ENCODE peak calls at places on chromosomes 11 and 22, in six cellular contexts. S is A549, L is sigmoid colon, V is SK-N-SH, U is tibial nerve, W is stomach. D is an unnamed sample.

GRCh38 chr11:68806931-68807844 is 34.5 kb downstream of the CPT1A start:
- DNase-seq in S (no peak), W (no peak), U (no peak), L (no peak), V (no peak), D (no peak)

GRCh38 chr11:19938051-19938856 is 222.0 kb downstream of the DBX1 start:
- DNase-seq in L (no peak), W (peak; percentile 53), V (peak; percentile 77), U (no peak), S (peak; percentile 69), D (peak; percentile 49)

GRCh38 chr22:24694971-24695928 is 79.3 kb downstream of the PIWIL3 start:
- DNase-seq in W (no peak), V (no peak), L (no peak), S (no peak), U (no peak), D (peak; percentile 48)

GRCh38 chr11:77815459-77815858 is 5.1 kb downstream of the RSF1 start:
- DNase-seq in S (no peak), L (no peak), V (no peak), W (no peak), U (no peak), D (no peak)

GRCh38 chr11:71112990-71113389 is 139.4 kb downstream of the SHANK2 start:
- DNase-seq in U (no peak), L (no peak), V (no peak), W (no peak), S (no peak), D (no peak)

GRCh38 chr22:50302564-50302963 is 4.9 kb downstream of the PLXNB2 start:
- DNase-seq in L (no peak), U (no peak), S (no peak), W (peak; percentile 25), V (peak; percentile 67), D (no peak)

GRCh38 chr11:12599408-12600143 is 74.6 kb upstream of the TEAD1 start:
- DNase-seq in U (no peak), S (peak; percentile 41), L (no peak), V (no peak), W (peak; percentile 63), D (peak; percentile 24)

GRCh38 chr22:22884888-22885840 is 2.5 kb upstream of the IGLL5 start:
- DNase-seq in S (no peak), U (no peak), L (no peak), V (no peak), W (no peak), D (peak; percentile 77)

GRCh38 chr11:121717296-121717695 is 264.5 kb upstream of the SORL1-AS1 start:
- DNase-seq in U (no peak), V (no peak), W (no peak), S (no peak), L (no peak), D (no peak)

GRCh38 chr22:44597616-44598015 is 99.6 kb upstream of the RTL6 start:
- DNase-seq in W (no peak), U (no peak), L (no peak), V (peak; percentile 87), S (no peak), D (no peak)

GRCh38 chr11:122882189-122882808 is at the start of gene JHY:
- DNase-seq in W (no peak), L (no peak), V (no peak), S (no peak), U (no peak), D (no peak)

GRCh38 chr22:36940676-36941075 is 27.2 kb downstream of the CSF2RB start:
- DNase-seq in W (no peak), L (no peak), U (no peak), V (no peak), S (no peak), D (peak; percentile 34)

GRCh38 chr11:117911694-117912093 is 17.5 kb downstream of the TMPRSS13 start:
- DNase-seq in S (no peak), W (no peak), U (no peak), L (peak; percentile 45), V (no peak), D (no peak)

GRCh38 chr22:44572414-44573207 is 74.6 kb upstream of the RTL6 start:
- DNase-seq in U (no peak), W (peak; percentile 20), L (peak; percentile 57), S (no peak), V (no peak), D (no peak)

GRCh38 chr11:9613830-9614762 is 40.6 kb downstream of the WEE1 start:
- DNase-seq in L (peak; percentile 88), V (peak; percentile 82), S (peak; percentile 84), U (peak; percentile 71), W (peak; percentile 88), D (peak; percentile 91)

GRCh38 chr11:92396133-92396532 is 171.5 kb downstream of the FAT3 start:
- DNase-seq in S (no peak), U (no peak), W (no peak), V (no peak), L (no peak), D (no peak)

GRCh38 chr11:3684129-3684685 is 13.0 kb upstream of the CHRNA10 start:
- DNase-seq in L (no peak), U (no peak), V (no peak), W (no peak), S (no peak), D (no peak)

GRCh38 chr11:79227732-79228416 is 213.0 kb downstream of the TENM4 start:
- DNase-seq in U (no peak), W (no peak), V (no peak), S (no peak), L (no peak), D (no peak)
- TF ChIP-seq EP300 in U (no peak), W (no peak), V (no peak), S (no peak), L (no peak), D (no peak)

DNA sequence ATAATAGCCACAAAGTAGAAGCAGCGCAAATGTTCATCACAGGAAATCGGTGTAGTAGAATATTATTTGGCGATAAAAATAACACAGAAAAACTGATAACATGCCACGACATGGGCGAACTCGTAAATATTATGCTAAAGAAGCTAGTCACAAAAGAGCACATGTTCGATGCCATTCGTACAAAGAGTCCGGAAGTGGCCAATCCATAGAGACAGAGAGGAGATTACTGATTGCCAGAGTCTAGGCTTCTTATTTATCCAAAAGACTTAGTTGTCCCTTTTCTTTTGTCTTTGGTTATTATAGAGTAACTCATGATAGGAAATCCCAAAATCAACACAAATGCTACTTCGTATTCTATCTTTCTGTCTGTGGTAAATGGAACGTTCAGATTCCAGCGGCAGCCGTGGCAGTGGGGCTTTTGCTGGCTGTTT is 56.5 kb downstream of the MED15 start:
- DNase-seq in V (no peak), S (no peak), W (no peak), L (peak; percentile 1), U (no peak), D (no peak)
- H3K4me1 ChIP-seq in V (peaks cover 6% of the 10 kb centered on the region), S (peaks cover 43% of the 10 kb centered on the region), W (peaks cover 24% of the 10 kb centered on the region), L (peaks cover 29% of the 10 kb centered on the region), U (no peaks in the 10 kb centered on the region), D (peaks cover 13% of the 10 kb centered on the region)

GRCh38 chr11:72860010-72860409 is 45.8 kb downstream of the ATG16L2 start:
- DNase-seq in V (no peak), W (no peak), U (no peak), S (no peak), L (no peak), D (no peak)
- TF ChIP-seq EP300 in V (no peak), W (no peak), U (no peak), S (no peak), L (no peak), D (no peak)

GRCh38 chr11:65643971-65644370 is 6.1 kb downstream of the SIPA1 start:
- DNase-seq in W (no peak), L (no peak), U (no peak), S (no peak), V (no peak), D (no peak)
- H3K4me1 ChIP-seq in W (peaks cover 19% of the 10 kb centered on the region), L (peaks cover 43% of the 10 kb centered on the region), U (no peaks in the 10 kb centered on the region), S (peaks cover 16% of the 10 kb centered on the region), V (peaks cover 11% of the 10 kb centered on the region), D (peaks cover 2% of the 10 kb centered on the region)

GRCh38 chr22:29195118-29195963 is 10.4 kb upstream of the EMID1 start:
- DNase-seq in S (no peak), W (no peak), L (peak; percentile 44), U (no peak), V (peak; percentile 73), D (no peak)
- TF ChIP-seq EP300 in S (no peak), W (no peak), L (no peak), U (no peak), V (no peak), D (no peak)

GRCh38 chr22:27258773-27259172 is 542.8 kb downstream of the MN1 start:
- DNase-seq in U (no peak), L (no peak), S (no peak), V (peak; percentile 42), W (no peak), D (no peak)
- H3K4me1 ChIP-seq in U (no peaks in the 10 kb centered on the region), L (no peaks in the 10 kb centered on the region), S (peaks cover 9% of the 10 kb centered on the region), V (peaks cover 18% of the 10 kb centered on the region), W (no peaks in the 10 kb centered on the region), D (no peaks in the 10 kb centered on the region)

GRCh38 chr11:35158371-35159081 is 19.6 kb downstream of the CD44 start:
- DNase-seq in S (no peak), L (peak; percentile 77), V (no peak), W (no peak), U (no peak), D (peak; percentile 47)
- TF ChIP-seq EP300 in S (no peak), L (no peak), V (no peak), W (peak; percentile 93), U (peak; percentile 89), D (peak; percentile 93)

D was measured in transverse colon.